ENCODE peak calls at places on chromosomes 12 and 14, in five cellular contexts. One of them, this sample, is unnamed.

GRCh38 chr12:49587174-49587908 is 18.1 kb downstream of the FAM186B start:
- DNase-seq in heart right ventricle: no peak
- DNase-seq in naive B cell: no peak
- DNase-seq in activated CD8-positive, alpha-beta memory T cell treated with anti-CD3 and anti-CD28 coated beads for 1 hour: no peak
- DNase-seq in activated CD4-positive, alpha-beta T cell treated with anti-CD3 and anti-CD28 coated beads, Interleukin-2, amount 50 U/mL, for 4 hours: no peak
- DNase-seq in this sample: no peak

GRCh38 chr12:76108356-76108755 is 23.9 kb upstream of the NAP1L1 start:
- DNase-seq in heart right ventricle: no peak
- DNase-seq in naive B cell: no peak
- DNase-seq in activated CD8-positive, alpha-beta memory T cell treated with anti-CD3 and anti-CD28 coated beads for 1 hour: no peak
- DNase-seq in activated CD4-positive, alpha-beta T cell treated with anti-CD3 and anti-CD28 coated beads, Interleukin-2, amount 50 U/mL, for 4 hours: no peak
- DNase-seq in this sample: no peak

GRCh38 chr12:94266390-94266789 is 118.0 kb downstream of the PLXNC1 start:
- DNase-seq in heart right ventricle: no peak
- DNase-seq in naive B cell: no peak
- DNase-seq in activated CD8-positive, alpha-beta memory T cell treated with anti-CD3 and anti-CD28 coated beads for 1 hour: no peak
- DNase-seq in activated CD4-positive, alpha-beta T cell treated with anti-CD3 and anti-CD28 coated beads, Interleukin-2, amount 50 U/mL, for 4 hours: no peak
- DNase-seq in this sample: no peak

GRCh38 chr14:56185991-56186390 is 67.8 kb downstream of the PELI2 start:
- DNase-seq in heart right ventricle: no peak
- DNase-seq in naive B cell: no peak
- DNase-seq in activated CD8-positive, alpha-beta memory T cell treated with anti-CD3 and anti-CD28 coated beads for 1 hour: no peak
- DNase-seq in activated CD4-positive, alpha-beta T cell treated with anti-CD3 and anti-CD28 coated beads, Interleukin-2, amount 50 U/mL, for 4 hours: no peak
- DNase-seq in this sample: no peak

GRCh38 chr14:64117671-64118402 is 176.3 kb downstream of the ESR2 start:
- DNase-seq in heart right ventricle: peak
- DNase-seq in naive B cell: no peak
- DNase-seq in activated CD8-positive, alpha-beta memory T cell treated with anti-CD3 and anti-CD28 coated beads for 1 hour: no peak
- DNase-seq in activated CD4-positive, alpha-beta T cell treated with anti-CD3 and anti-CD28 coated beads, Interleukin-2, amount 50 U/mL, for 4 hours: no peak
- DNase-seq in this sample: no peak

GRCh38 chr14:72678360-72678759 is 215.5 kb downstream of the DPF3 start:
- DNase-seq in heart right ventricle: no peak
- DNase-seq in naive B cell: no peak
- DNase-seq in activated CD8-positive, alpha-beta memory T cell treated with anti-CD3 and anti-CD28 coated beads for 1 hour: no peak
- DNase-seq in activated CD4-positive, alpha-beta T cell treated with anti-CD3 and anti-CD28 coated beads, Interleukin-2, amount 50 U/mL, for 4 hours: no peak
- DNase-seq in this sample: no peak

GRCh38 chr12:58588771-58589170 is 331.5 kb downstream of the LRIG3 start:
- DNase-seq in heart right ventricle: no peak
- DNase-seq in naive B cell: no peak
- DNase-seq in activated CD8-positive, alpha-beta memory T cell treated with anti-CD3 and anti-CD28 coated beads for 1 hour: no peak
- DNase-seq in activated CD4-positive, alpha-beta T cell treated with anti-CD3 and anti-CD28 coated beads, Interleukin-2, amount 50 U/mL, for 4 hours: no peak
- DNase-seq in this sample: no peak

GRCh38 chr14:24052656-24053547 is 1.1 kb downstream of the CARMIL3 start:
- DNase-seq in heart right ventricle: no peak
- DNase-seq in naive B cell: no peak
- DNase-seq in activated CD8-positive, alpha-beta memory T cell treated with anti-CD3 and anti-CD28 coated beads for 1 hour: no peak
- DNase-seq in activated CD4-positive, alpha-beta T cell treated with anti-CD3 and anti-CD28 coated beads, Interleukin-2, amount 50 U/mL, for 4 hours: peak
- DNase-seq in this sample: no peak

GRCh38 chr12:122309564-122310121 is 43.3 kb upstream of the VPS33A start:
- DNase-seq in heart right ventricle: no peak
- DNase-seq in naive B cell: no peak
- DNase-seq in activated CD8-positive, alpha-beta memory T cell treated with anti-CD3 and anti-CD28 coated beads for 1 hour: no peak
- DNase-seq in activated CD4-positive, alpha-beta T cell treated with anti-CD3 and anti-CD28 coated beads, Interleukin-2, amount 50 U/mL, for 4 hours: no peak
- DNase-seq in this sample: no peak

GRCh38 chr14:100038065-100038464 is 27.2 kb upstream of the EVL start:
- DNase-seq in heart right ventricle: no peak
- DNase-seq in naive B cell: no peak
- DNase-seq in activated CD8-positive, alpha-beta memory T cell treated with anti-CD3 and anti-CD28 coated beads for 1 hour: no peak
- DNase-seq in activated CD4-positive, alpha-beta T cell treated with anti-CD3 and anti-CD28 coated beads, Interleukin-2, amount 50 U/mL, for 4 hours: no peak
- DNase-seq in this sample: no peak

GRCh38 chr14:101005447-101005846 is 101.9 kb upstream of the RTL1 start:
- DNase-seq in heart right ventricle: no peak
- DNase-seq in naive B cell: no peak
- DNase-seq in activated CD8-positive, alpha-beta memory T cell treated with anti-CD3 and anti-CD28 coated beads for 1 hour: no peak
- DNase-seq in activated CD4-positive, alpha-beta T cell treated with anti-CD3 and anti-CD28 coated beads, Interleukin-2, amount 50 U/mL, for 4 hours: no peak
- DNase-seq in this sample: no peak

This sample was measured in cortex of kidney.